ENCODE peak calls at places on chromosomes 7 and 10, in seven cellular contexts. S is cardiac muscle cell, W is mammary epithelial cell, I is HFFc6, H is heart left ventricle, X is IMR-90, B is ovary. C is an unnamed sample.

GRCh38 chr10:126634915-126635314 is 35.6 kb downstream of the C10orf90 start:
- DNase-seq in S (no peak), W (peak; percentile 20), I (peak; percentile 11), H (no peak), X (no peak), B (no peak), C (peak; percentile 94)

GRCh38 chr7:79185605-79186004 is 267.9 kb downstream of the MAGI2 start:
- DNase-seq in S (no peak), W (peak; percentile 92), I (no peak), H (no peak), X (peak; percentile 20), B (no peak), C (no peak)

GRCh38 chr7:154332776-154333175 is 280.6 kb downstream of the DPP6 start:
- DNase-seq in S (no peak), W (no peak), I (no peak), H (no peak), X (no peak), B (no peak), C (no peak)

GRCh38 chr7:20574784-20575757 is 40.4 kb upstream of the ABCB5 start:
- DNase-seq in S (no peak), W (no peak), I (no peak), H (no peak), X (no peak), B (no peak), C (no peak)

GRCh38 chr10:84267503-84268126 is 22.8 kb downstream of the RGR start:
- DNase-seq in S (peak; percentile 51), W (peak; percentile 49), I (peak; percentile 46), H (peak; percentile 36), X (peak; percentile 67), B (no peak), C (peak; percentile 59)

GRCh38 chr7:30183712-30184372 is 49.1 kb downstream of the MTURN start:
- DNase-seq in S (no peak), W (no peak), I (no peak), H (no peak), X (no peak), B (no peak), C (peak; percentile 58)

GRCh38 chr10:94361161-94361794 is 1.5 kb downstream of the NOC3L start:
- DNase-seq in S (peak; percentile 25), W (peak; percentile 45), I (no peak), H (no peak), X (no peak), B (no peak), C (peak; percentile 53)

GRCh38 chr10:23571884-23572283 is 133.0 kb downstream of the OTUD1 start:
- DNase-seq in S (no peak), W (no peak), I (no peak), H (no peak), X (no peak), B (no peak), C (no peak)

GRCh38 chr10:92695679-92696605 is 6.2 kb downstream of the HHEX start:
- DNase-seq in S (peak; percentile 59), W (no peak), I (peak; percentile 25), H (no peak), X (peak; percentile 70), B (peak; percentile 49), C (no peak)

GRCh38 chr10:90363799-90364483 is 493.9 kb downstream of the HTR7 start:
- DNase-seq in S (peak; percentile 34), W (no peak), I (no peak), H (no peak), X (no peak), B (no peak), C (no peak)

GRCh38 chr10:78209987-78210386 is 176.3 kb downstream of the RPS24 start:
- DNase-seq in S (no peak), W (no peak), I (no peak), H (no peak), X (no peak), B (no peak), C (no peak)

GRCh38 chr10:46018453-46019169 is 11.8 kb downstream of the NCOA4 start:
- DNase-seq in S (peak; percentile 63), W (no peak), I (no peak), H (no peak), X (peak; percentile 43), B (no peak), C (no peak)

GRCh38 chr10:69703766-69704191 is 73.7 kb downstream of the FAM241B start:
- DNase-seq in S (peak; percentile 85), W (peak; percentile 98), I (peak; percentile 92), H (no peak), X (peak; percentile 96), B (no peak), C (peak; percentile 96)

GRCh38 chr7:44711528-44711927 is 37.1 kb upstream of the ZMIZ2 start:
- DNase-seq in S (no peak), W (no peak), I (no peak), H (no peak), X (no peak), B (no peak), C (no peak)

GRCh38 chr7:120033114-120033513 is 239.9 kb upstream of the KCND2 start:
- DNase-seq in S (no peak), W (peak; percentile 1), I (peak; percentile 9), H (no peak), X (no peak), B (no peak), C (peak; percentile 7)

GRCh38 chr7:54932818-54933543 is 85.8 kb upstream of the EGFR start:
- DNase-seq in S (peak; percentile 83), W (peak; percentile 64), I (peak; percentile 50), H (peak; percentile 65), X (peak; percentile 66), B (peak; percentile 79), C (peak; percentile 73)

GRCh38 chr7:25148772-25149575 is 23.9 kb upstream of the CYCS start:
- DNase-seq in S (no peak), W (no peak), I (no peak), H (no peak), X (no peak), B (no peak), C (peak; percentile 6)

GRCh38 chr10:2214035-2214434 is 476.7 kb upstream of the ADARB2 start:
- DNase-seq in S (peak; percentile 1), W (peak; percentile 89), I (no peak), H (no peak), X (no peak), B (no peak), C (peak; percentile 10)

GRCh38 chr7:151903249-151904032 is 26.5 kb upstream of the PRKAG2 start:
- DNase-seq in S (no peak), W (no peak), I (no peak), H (no peak), X (no peak), B (no peak), C (no peak)

GRCh38 chr7:151902306-151902705 is 25.4 kb upstream of the PRKAG2 start:
- DNase-seq in S (no peak), W (no peak), I (no peak), H (no peak), X (no peak), B (no peak), C (no peak)

GRCh38 chr7:151905322-151905721 is 28.4 kb upstream of the PRKAG2 start:
- DNase-seq in S (no peak), W (no peak), I (no peak), H (no peak), X (no peak), B (no peak), C (no peak)

GRCh38 chr7:151904270-151904669 is 27.4 kb upstream of the PRKAG2 start:
- DNase-seq in S (no peak), W (no peak), I (no peak), H (no peak), X (no peak), B (no peak), C (no peak)

GRCh38 chr7:151905766-151906165 is 28.9 kb upstream of the PRKAG2 start:
- DNase-seq in S (no peak), W (no peak), I (no peak), H (no peak), X (no peak), B (no peak), C (no peak)
- TF ChIP-seq CTCF in S (no peak), W (no peak), I (no peak), H (no peak), X (no peak), B (no peak), C (no peak)

DNA sequence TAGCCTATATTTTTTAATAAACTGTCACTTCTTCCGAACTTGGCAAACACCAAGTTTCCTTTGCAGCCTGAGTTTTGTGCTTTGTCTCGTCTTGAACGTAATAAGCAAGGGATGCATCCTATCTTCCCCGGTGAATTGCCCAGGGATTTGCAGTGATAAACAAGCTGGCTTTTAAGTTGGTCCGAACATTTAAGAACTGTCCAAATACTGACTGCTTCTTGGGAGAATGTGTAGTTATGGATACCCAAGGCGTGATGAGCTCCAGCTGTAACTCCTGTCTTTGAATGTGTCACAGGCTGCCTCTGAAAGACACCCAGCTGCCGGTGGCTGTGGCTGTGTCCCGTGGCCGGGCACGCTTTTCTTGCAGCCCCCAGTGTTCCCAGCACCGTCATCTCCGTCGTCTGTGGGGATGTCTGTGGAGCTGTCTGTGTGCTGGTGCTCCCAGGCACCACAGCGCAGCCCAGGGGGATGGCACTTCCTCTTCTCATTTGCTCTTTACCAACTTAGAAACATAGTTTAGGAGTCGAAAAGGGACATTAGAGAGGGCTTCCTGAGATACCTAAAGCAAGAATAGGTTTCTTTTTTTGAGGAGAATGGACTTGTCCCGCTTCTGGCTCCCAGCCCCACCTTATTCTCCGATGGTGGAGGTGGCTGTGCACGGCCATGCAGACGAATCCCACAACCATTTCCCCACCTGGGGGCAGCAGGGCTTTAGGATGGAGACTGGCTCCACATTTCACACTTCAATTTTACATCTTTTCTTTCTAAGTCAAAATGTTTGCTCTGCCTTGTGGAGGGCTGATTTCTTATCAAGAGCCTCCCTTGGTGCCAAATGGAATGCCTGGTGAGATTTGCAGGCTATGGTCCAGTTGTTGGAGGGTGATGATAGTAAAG is 118.2 kb downstream of the GLRX3 start:
- DNase-seq in S (no peak), W (no peak), I (peak; percentile 18), H (no peak), X (no peak), B (no peak), C (no peak)
- TF ChIP-seq CTCF in S (no peak), W (no peak), I (no peak), H (no peak), X (no peak), B (no peak), C (no peak)

GRCh38 chr10:109939253-109939961 is 16.1 kb upstream of the XPNPEP1 start:
- DNase-seq in S (no peak), W (no peak), I (no peak), H (no peak), X (no peak), B (no peak), C (no peak)

GRCh38 chr10:109937460-109937859 is 14.1 kb upstream of the XPNPEP1 start:
- DNase-seq in S (no peak), W (no peak), I (no peak), H (no peak), X (no peak), B (no peak), C (no peak)

GRCh38 chr10:109940117-109940516 is 16.8 kb upstream of the XPNPEP1 start:
- DNase-seq in S (no peak), W (no peak), I (no peak), H (no peak), X (no peak), B (no peak), C (no peak)

GRCh38 chr10:109940553-109940952 is 17.2 kb upstream of the XPNPEP1 start:
- DNase-seq in S (no peak), W (no peak), I (no peak), H (no peak), X (no peak), B (no peak), C (no peak)

GRCh38 chr10:109941193-109941872 is 18.0 kb upstream of the XPNPEP1 start:
- DNase-seq in S (no peak), W (no peak), I (no peak), H (no peak), X (no peak), B (no peak), C (no peak)
- TF ChIP-seq CTCF in S (no peak), W (no peak), I (no peak), H (no peak), X (no peak), B (no peak), C (no peak)

GRCh38 chr7:132500727-132501410 is 75.4 kb downstream of the PLXNA4 start:
- DNase-seq in S (peak; percentile 92), W (no peak), I (no peak), H (peak; percentile 82), X (no peak), B (peak; percentile 69), C (peak; percentile 47)
- TF ChIP-seq CTCF in S (peak; percentile 80), W (no peak), I (peak; percentile 37), H (peak; percentile 57), X (no peak), B (peak; percentile 16), C (peak; percentile 57)